ENCODE peak calls at places on chromosome 19, in five cellular contexts. One of them, this sample, is unnamed.

GRCh38 chr19:49451430-49452181 is at the start of gene PIH1D1:
- DNase-seq in GDM1: peak
- DNase-seq in hippocampal formation: peak
- DNase-seq in HFF-Myc: peak
- DNase-seq in left ventricle myocardium inferior: peak
- DNase-seq in this sample: peak

GRCh38 chr19:19515764-19516519 is at the start of gene NDUFA13:
- DNase-seq in hippocampal formation: peak
- DNase-seq in HFF-Myc: peak
- DNase-seq in left ventricle myocardium inferior: peak
- DNase-seq in GDM1: peak
- DNase-seq in this sample: peak

GRCh38 chr19:55118401-55118991 is 1.1 kb upstream of the PPP1R12C start:
- DNase-seq in hippocampal formation: peak
- DNase-seq in left ventricle myocardium inferior: peak
- DNase-seq in HFF-Myc: no peak
- DNase-seq in GDM1: no peak
- DNase-seq in this sample: no peak

GRCh38 chr19:5572556-5573286 is 5.0 kb upstream of the TINCR start:
- DNase-seq in GDM1: no peak
- DNase-seq in hippocampal formation: no peak
- DNase-seq in HFF-Myc: no peak
- DNase-seq in left ventricle myocardium inferior: no peak
- DNase-seq in this sample: no peak

GRCh38 chr19:48487944-48488343 is 18.8 kb downstream of the CYTH2 start:
- DNase-seq in left ventricle myocardium inferior: peak
- DNase-seq in hippocampal formation: no peak
- DNase-seq in GDM1: no peak
- DNase-seq in HFF-Myc: no peak
- DNase-seq in this sample: no peak

GRCh38 chr19:19661675-19662251 is 1.7 kb downstream of the ATP13A1 start:
- DNase-seq in HFF-Myc: no peak
- DNase-seq in left ventricle myocardium inferior: no peak
- DNase-seq in GDM1: peak
- DNase-seq in hippocampal formation: no peak
- DNase-seq in this sample: no peak

GRCh38 chr19:54949412-54949811 is 2.1 kb upstream of the NLRP7 start:
- DNase-seq in left ventricle myocardium inferior: no peak
- DNase-seq in HFF-Myc: no peak
- DNase-seq in hippocampal formation: no peak
- DNase-seq in GDM1: no peak
- DNase-seq in this sample: no peak

GRCh38 chr19:53991224-53992113 is at the start of gene CACNG6:
- DNase-seq in GDM1: no peak
- DNase-seq in hippocampal formation: no peak
- DNase-seq in left ventricle myocardium inferior: no peak
- DNase-seq in HFF-Myc: no peak
- DNase-seq in this sample: no peak

GRCh38 chr19:7868671-7869452 is 5.3 kb downstream of the PRR36 start:
- DNase-seq in hippocampal formation: peak
- DNase-seq in GDM1: peak
- DNase-seq in left ventricle myocardium inferior: peak
- DNase-seq in HFF-Myc: no peak
- DNase-seq in this sample: peak

GRCh38 chr19:39046037-39046821 is 13.9 kb upstream of the FBXO27 start:
- DNase-seq in GDM1: no peak
- DNase-seq in hippocampal formation: no peak
- DNase-seq in left ventricle myocardium inferior: no peak
- DNase-seq in HFF-Myc: peak
- DNase-seq in this sample: no peak

GRCh38 chr19:15631817-15632216 is 8.9 kb upstream of the CYP4F3 start:
- DNase-seq in HFF-Myc: no peak
- DNase-seq in left ventricle myocardium inferior: no peak
- DNase-seq in GDM1: no peak
- DNase-seq in hippocampal formation: no peak
- DNase-seq in this sample: no peak

GRCh38 chr19:11088508-11089253 is 582 bp upstream of the LDLR start:
- DNase-seq in hippocampal formation: peak
- DNase-seq in left ventricle myocardium inferior: no peak
- DNase-seq in GDM1: no peak
- DNase-seq in HFF-Myc: no peak
- DNase-seq in this sample: no peak